ENCODE peak calls at places on chromosomes 5 and 9, in nine cellular contexts. One of them, this sample, is unnamed.
A peak's percentile ranks its signal among the peaks of the same experiment; 100 is the strongest.

GRCh38 chr5:143113461-143113860 is 290.0 kb downstream of the NR3C1 start:
- DNase-seq in astrocyte: no peak
- DNase-seq in brain microvascular endothelial cell: no peak
- DNase-seq in fibroblast of mammary gland: no peak
- DNase-seq in OCI-LY7: no peak
- DNase-seq in AG10803: no peak
- DNase-seq in mucosa of descending colon: no peak
- DNase-seq in fibroblast of pulmonary artery: no peak
- DNase-seq in left ventricle myocardium inferior: no peak
- DNase-seq in this sample: no peak

GRCh38 chr5:17089690-17090089 is 127.7 kb upstream of the BASP1 start:
- DNase-seq in astrocyte: peak; percentile 57
- DNase-seq in AG10803: peak; percentile 47
- DNase-seq in fibroblast of pulmonary artery: no peak
- DNase-seq in mucosa of descending colon: no peak
- DNase-seq in fibroblast of mammary gland: no peak
- DNase-seq in brain microvascular endothelial cell: peak; percentile 28
- DNase-seq in OCI-LY7: no peak
- DNase-seq in left ventricle myocardium inferior: no peak
- DNase-seq in this sample: no peak

GRCh38 chr5:96434201-96434645 is 1.2 kb upstream of the PCSK1 start:
- DNase-seq in mucosa of descending colon: peak; percentile 62
- DNase-seq in astrocyte: peak; percentile 70
- DNase-seq in fibroblast of mammary gland: peak; percentile 75
- DNase-seq in fibroblast of pulmonary artery: peak; percentile 87
- DNase-seq in OCI-LY7: peak; percentile 5
- DNase-seq in brain microvascular endothelial cell: peak; percentile 73
- DNase-seq in left ventricle myocardium inferior: peak; percentile 53
- DNase-seq in AG10803: peak; percentile 58
- DNase-seq in this sample: peak; percentile 21

GRCh38 chr5:116585227-116585626 is 10.6 kb upstream of the SEMA6A start:
- DNase-seq in fibroblast of mammary gland: no peak
- DNase-seq in fibroblast of pulmonary artery: no peak
- DNase-seq in left ventricle myocardium inferior: no peak
- DNase-seq in brain microvascular endothelial cell: no peak
- DNase-seq in AG10803: no peak
- DNase-seq in mucosa of descending colon: no peak
- DNase-seq in astrocyte: no peak
- DNase-seq in OCI-LY7: no peak
- DNase-seq in this sample: no peak

GRCh38 chr5:82406200-82406773 is 128.1 kb upstream of the RPS23 start:
- DNase-seq in fibroblast of mammary gland: peak; percentile 96
- DNase-seq in mucosa of descending colon: no peak
- DNase-seq in fibroblast of pulmonary artery: peak; percentile 95
- DNase-seq in AG10803: peak; percentile 88
- DNase-seq in OCI-LY7: no peak
- DNase-seq in astrocyte: peak; percentile 97
- DNase-seq in left ventricle myocardium inferior: no peak
- DNase-seq in brain microvascular endothelial cell: peak; percentile 97
- DNase-seq in this sample: no peak

GRCh38 chr9:90961375-90961774 is 159.8 kb downstream of the SYK start:
- DNase-seq in fibroblast of pulmonary artery: no peak
- DNase-seq in OCI-LY7: no peak
- DNase-seq in brain microvascular endothelial cell: peak; percentile 30
- DNase-seq in AG10803: peak; percentile 38
- DNase-seq in fibroblast of mammary gland: peak; percentile 52
- DNase-seq in mucosa of descending colon: no peak
- DNase-seq in astrocyte: peak; percentile 57
- DNase-seq in left ventricle myocardium inferior: no peak
- DNase-seq in this sample: no peak

GRCh38 chr9:129176786-129177442 is 1.1 kb downstream of the IER5L start:
- DNase-seq in fibroblast of mammary gland: peak; percentile 41
- DNase-seq in fibroblast of pulmonary artery: peak; percentile 56
- DNase-seq in astrocyte: peak; percentile 37
- DNase-seq in brain microvascular endothelial cell: peak; percentile 20
- DNase-seq in AG10803: no peak
- DNase-seq in mucosa of descending colon: peak; percentile 74
- DNase-seq in left ventricle myocardium inferior: peak; percentile 42
- DNase-seq in OCI-LY7: peak; percentile 36
- DNase-seq in this sample: no peak

GRCh38 chr5:172395483-172395882 is 58.8 kb downstream of the SH3PXD2B start:
- DNase-seq in AG10803: no peak
- DNase-seq in fibroblast of pulmonary artery: no peak
- DNase-seq in left ventricle myocardium inferior: no peak
- DNase-seq in OCI-LY7: no peak
- DNase-seq in brain microvascular endothelial cell: peak; percentile 55
- DNase-seq in astrocyte: no peak
- DNase-seq in mucosa of descending colon: no peak
- DNase-seq in fibroblast of mammary gland: peak; percentile 36
- DNase-seq in this sample: no peak

GRCh38 chr5:65933295-65933694 is 6.9 kb downstream of the ERBIN start:
- DNase-seq in brain microvascular endothelial cell: no peak
- DNase-seq in astrocyte: no peak
- DNase-seq in left ventricle myocardium inferior: no peak
- DNase-seq in mucosa of descending colon: no peak
- DNase-seq in AG10803: no peak
- DNase-seq in fibroblast of mammary gland: no peak
- DNase-seq in fibroblast of pulmonary artery: no peak
- DNase-seq in OCI-LY7: peak; percentile 20
- DNase-seq in this sample: no peak

GRCh38 chr5:163509288-163510040 is 4.0 kb downstream of the MAT2B start:
- DNase-seq in OCI-LY7: no peak
- DNase-seq in fibroblast of mammary gland: peak; percentile 78
- DNase-seq in AG10803: peak; percentile 70
- DNase-seq in astrocyte: peak; percentile 42
- DNase-seq in fibroblast of pulmonary artery: peak; percentile 89
- DNase-seq in left ventricle myocardium inferior: no peak
- DNase-seq in mucosa of descending colon: no peak
- DNase-seq in brain microvascular endothelial cell: peak; percentile 20
- DNase-seq in this sample: no peak

GRCh38 chr9:74800226-74800625 is 87.5 kb downstream of the TRPM6 start:
- DNase-seq in mucosa of descending colon: no peak
- DNase-seq in left ventricle myocardium inferior: no peak
- DNase-seq in brain microvascular endothelial cell: no peak
- DNase-seq in fibroblast of pulmonary artery: no peak
- DNase-seq in OCI-LY7: no peak
- DNase-seq in fibroblast of mammary gland: no peak
- DNase-seq in astrocyte: no peak
- DNase-seq in AG10803: no peak
- DNase-seq in this sample: no peak

GRCh38 chr9:76738402-76738801 is 25.8 kb upstream of the PCA3 start:
- DNase-seq in OCI-LY7: no peak
- DNase-seq in brain microvascular endothelial cell: no peak
- DNase-seq in fibroblast of mammary gland: no peak
- DNase-seq in astrocyte: no peak
- DNase-seq in mucosa of descending colon: no peak
- DNase-seq in fibroblast of pulmonary artery: no peak
- DNase-seq in left ventricle myocardium inferior: no peak
- DNase-seq in AG10803: no peak
- DNase-seq in this sample: no peak

GRCh38 chr5:107476783-107477182 is 194.0 kb downstream of the EFNA5 start:
- DNase-seq in fibroblast of mammary gland: no peak
- DNase-seq in AG10803: no peak
- DNase-seq in mucosa of descending colon: no peak
- DNase-seq in OCI-LY7: peak; percentile 71
- DNase-seq in brain microvascular endothelial cell: peak; percentile 74
- DNase-seq in astrocyte: no peak
- DNase-seq in left ventricle myocardium inferior: no peak
- DNase-seq in fibroblast of pulmonary artery: peak; percentile 90
- DNase-seq in this sample: no peak

GRCh38 chr5:143705416-143705815 is 106.5 kb upstream of the HMHB1 start:
- DNase-seq in fibroblast of pulmonary artery: no peak
- DNase-seq in mucosa of descending colon: no peak
- DNase-seq in astrocyte: no peak
- DNase-seq in AG10803: no peak
- DNase-seq in fibroblast of mammary gland: no peak
- DNase-seq in OCI-LY7: no peak
- DNase-seq in brain microvascular endothelial cell: no peak
- DNase-seq in left ventricle myocardium inferior: no peak
- DNase-seq in this sample: no peak

GRCh38 chr5:93600409-93601052 is 17.5 kb downstream of the NR2F1 start:
- DNase-seq in left ventricle myocardium inferior: no peak
- DNase-seq in AG10803: no peak
- DNase-seq in OCI-LY7: no peak
- DNase-seq in mucosa of descending colon: no peak
- DNase-seq in fibroblast of pulmonary artery: no peak
- DNase-seq in astrocyte: peak; percentile 61
- DNase-seq in fibroblast of mammary gland: peak; percentile 38
- DNase-seq in brain microvascular endothelial cell: no peak
- DNase-seq in this sample: no peak

GRCh38 chr5:57749396-57749795 is 266.8 kb upstream of the ACTBL2 start:
- DNase-seq in brain microvascular endothelial cell: no peak
- DNase-seq in mucosa of descending colon: no peak
- DNase-seq in fibroblast of mammary gland: peak; percentile 72
- DNase-seq in left ventricle myocardium inferior: no peak
- DNase-seq in fibroblast of pulmonary artery: peak; percentile 22
- DNase-seq in astrocyte: no peak
- DNase-seq in OCI-LY7: no peak
- DNase-seq in AG10803: peak; percentile 63
- DNase-seq in this sample: no peak

GRCh38 chr5:62347928-62348327 is 41.9 kb downstream of the KIF2A start:
- DNase-seq in astrocyte: no peak
- DNase-seq in brain microvascular endothelial cell: no peak
- DNase-seq in mucosa of descending colon: no peak
- DNase-seq in OCI-LY7: no peak
- DNase-seq in fibroblast of pulmonary artery: no peak
- DNase-seq in left ventricle myocardium inferior: no peak
- DNase-seq in fibroblast of mammary gland: no peak
- DNase-seq in AG10803: no peak
- DNase-seq in this sample: no peak

GRCh38 chr9:113462781-113463286 is 693 bp upstream of the RGS3 start:
- DNase-seq in brain microvascular endothelial cell: no peak
- DNase-seq in left ventricle myocardium inferior: no peak
- DNase-seq in OCI-LY7: no peak
- DNase-seq in astrocyte: no peak
- DNase-seq in fibroblast of pulmonary artery: no peak
- DNase-seq in AG10803: peak; percentile 56
- DNase-seq in fibroblast of mammary gland: no peak
- DNase-seq in mucosa of descending colon: no peak
- DNase-seq in this sample: no peak

GRCh38 chr9:28938981-28939380 is 1365.7 kb upstream of the C9orf72 start:
- DNase-seq in OCI-LY7: no peak
- DNase-seq in astrocyte: no peak
- DNase-seq in AG10803: no peak
- DNase-seq in fibroblast of pulmonary artery: no peak
- DNase-seq in brain microvascular endothelial cell: no peak
- DNase-seq in mucosa of descending colon: no peak
- DNase-seq in left ventricle myocardium inferior: no peak
- DNase-seq in fibroblast of mammary gland: no peak
- DNase-seq in this sample: no peak

DNA sequence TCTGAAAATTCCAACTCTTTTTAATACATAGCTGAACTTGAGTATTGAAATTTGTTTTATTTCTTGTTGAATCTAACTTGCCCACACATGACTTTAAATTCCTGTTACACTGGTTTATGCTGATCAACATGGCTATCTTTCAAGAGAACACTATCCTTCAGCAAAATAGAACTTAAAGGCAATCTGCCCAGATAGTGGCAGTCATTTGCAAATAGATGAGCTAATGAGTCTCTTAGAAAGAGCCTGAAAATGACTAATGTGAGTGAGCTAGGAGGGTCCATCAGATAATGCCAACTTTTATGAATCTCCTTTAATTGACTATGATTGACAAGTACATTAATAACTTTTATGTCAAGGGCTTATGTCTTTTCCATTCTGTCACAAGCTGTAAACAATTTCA is 1360.8 kb upstream of the C9orf72 start:
- DNase-seq in fibroblast of mammary gland: no peak
- DNase-seq in AG10803: no peak
- DNase-seq in left ventricle myocardium inferior: no peak
- DNase-seq in fibroblast of pulmonary artery: no peak
- DNase-seq in OCI-LY7: no peak
- DNase-seq in astrocyte: no peak
- DNase-seq in mucosa of descending colon: no peak
- DNase-seq in brain microvascular endothelial cell: no peak
- DNase-seq in this sample: peak; percentile 36
- TF ChIP-seq CTCF in fibroblast of mammary gland: no peak
- TF ChIP-seq CTCF in AG10803: no peak
- TF ChIP-seq CTCF in left ventricle myocardium inferior: no peak
- TF ChIP-seq CTCF in fibroblast of pulmonary artery: no peak
- TF ChIP-seq CTCF in OCI-LY7: no peak
- TF ChIP-seq CTCF in astrocyte: no peak
- TF ChIP-seq CTCF in mucosa of descending colon: no peak
- TF ChIP-seq CTCF in brain microvascular endothelial cell: no peak
- TF ChIP-seq CTCF in this sample: no peak

GRCh38 chr9:88503845-88504764 is 30.9 kb upstream of the NXNL2 start:
- DNase-seq in astrocyte: no peak
- DNase-seq in fibroblast of mammary gland: no peak
- DNase-seq in mucosa of descending colon: no peak
- DNase-seq in left ventricle myocardium inferior: no peak
- DNase-seq in fibroblast of pulmonary artery: no peak
- DNase-seq in brain microvascular endothelial cell: no peak
- DNase-seq in OCI-LY7: no peak
- DNase-seq in AG10803: no peak
- DNase-seq in this sample: no peak
- H3K4me3 ChIP-seq in astrocyte: no peak overlapping the region
- H3K4me3 ChIP-seq in fibroblast of mammary gland: no peak overlapping the region
- H3K4me3 ChIP-seq in mucosa of descending colon: no peak overlapping the region
- H3K4me3 ChIP-seq in left ventricle myocardium inferior: no peak overlapping the region
- H3K4me3 ChIP-seq in fibroblast of pulmonary artery: no peak overlapping the region
- H3K4me3 ChIP-seq in brain microvascular endothelial cell: no peak overlapping the region
- H3K4me3 ChIP-seq in OCI-LY7: no peak overlapping the region
- H3K4me3 ChIP-seq in AG10803: no peak overlapping the region
- H3K4me3 ChIP-seq in this sample: no peak overlapping the region

GRCh38 chr9:89864257-89864656 is 259.4 kb downstream of the GADD45G start:
- DNase-seq in brain microvascular endothelial cell: no peak
- DNase-seq in left ventricle myocardium inferior: no peak
- DNase-seq in mucosa of descending colon: no peak
- DNase-seq in fibroblast of pulmonary artery: no peak
- DNase-seq in astrocyte: no peak
- DNase-seq in AG10803: no peak
- DNase-seq in OCI-LY7: no peak
- DNase-seq in fibroblast of mammary gland: no peak
- DNase-seq in this sample: no peak
- TF ChIP-seq CTCF in brain microvascular endothelial cell: no peak
- TF ChIP-seq CTCF in left ventricle myocardium inferior: no peak
- TF ChIP-seq CTCF in mucosa of descending colon: no peak
- TF ChIP-seq CTCF in fibroblast of pulmonary artery: no peak
- TF ChIP-seq CTCF in astrocyte: no peak
- TF ChIP-seq CTCF in AG10803: no peak
- TF ChIP-seq CTCF in OCI-LY7: no peak
- TF ChIP-seq CTCF in fibroblast of mammary gland: no peak
- TF ChIP-seq CTCF in this sample: no peak

DNA sequence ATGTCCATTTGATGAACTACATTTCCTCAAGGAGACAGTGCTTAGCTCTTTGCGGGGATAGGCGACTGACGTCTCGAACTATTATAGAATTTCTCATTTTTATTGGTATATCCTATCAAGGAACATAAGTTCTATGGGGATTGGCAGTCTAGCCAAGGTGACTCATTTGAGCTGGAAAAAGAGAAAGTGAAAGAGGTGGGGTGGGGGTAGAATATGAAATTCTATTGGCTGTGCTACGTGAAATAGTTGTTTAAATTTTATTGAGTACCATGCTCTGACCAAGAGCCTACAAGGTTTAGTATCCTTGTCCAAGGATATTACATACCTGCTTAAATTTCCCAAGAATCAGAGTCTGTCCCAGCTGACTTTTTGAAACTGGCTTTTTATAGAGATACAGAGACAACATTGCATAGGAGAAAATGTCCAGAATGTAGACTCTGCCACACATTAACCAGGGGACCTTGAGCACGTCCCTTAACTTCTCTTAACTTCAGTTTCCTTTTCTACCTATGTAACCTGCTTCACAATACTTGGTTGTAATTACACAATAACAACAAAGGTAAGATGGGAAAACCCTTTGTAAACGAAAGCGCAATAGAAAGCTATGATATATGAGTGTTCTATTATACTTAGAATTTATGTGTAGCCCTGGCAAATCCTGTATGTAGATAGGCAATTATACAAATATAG is 226.4 kb upstream of the WWC1 start:
- DNase-seq in fibroblast of pulmonary artery: no peak
- DNase-seq in left ventricle myocardium inferior: no peak
- DNase-seq in fibroblast of mammary gland: no peak
- DNase-seq in brain microvascular endothelial cell: no peak
- DNase-seq in AG10803: no peak
- DNase-seq in OCI-LY7: no peak
- DNase-seq in astrocyte: no peak
- DNase-seq in mucosa of descending colon: no peak
- DNase-seq in this sample: no peak
- H3K4me3 ChIP-seq in fibroblast of pulmonary artery: no peak overlapping the region
- H3K4me3 ChIP-seq in left ventricle myocardium inferior: no peak overlapping the region
- H3K4me3 ChIP-seq in fibroblast of mammary gland: no peak overlapping the region
- H3K4me3 ChIP-seq in brain microvascular endothelial cell: no peak overlapping the region
- H3K4me3 ChIP-seq in AG10803: no peak overlapping the region
- H3K4me3 ChIP-seq in OCI-LY7: no peak overlapping the region
- H3K4me3 ChIP-seq in astrocyte: no peak overlapping the region
- H3K4me3 ChIP-seq in mucosa of descending colon: no peak overlapping the region
- H3K4me3 ChIP-seq in this sample: no peak overlapping the region